ENCODE peak calls at places on chromosomes 4 and X, in six cellular contexts. N is K562, Y is SK-N-SH, D is H1, V is GM12878, L is HCT116. Z is an unnamed sample.

GRCh38 chrX:102745513-102746133 is 25.1 kb downstream of the GPRASP3 start:
- DNase-seq in N (no peak), Y (peak; percentile 75), D (peak; percentile 44), V (no peak), L (no peak), Z (no peak)

GRCh38 chr4:11468901-11469300 is 40.2 kb upstream of the HS3ST1 start:
- DNase-seq in N (no peak), Y (no peak), D (no peak), V (no peak), L (no peak), Z (no peak)

GRCh38 chr4:1069394-1069793 is 44.0 kb downstream of the RNF212 start:
- DNase-seq in N (no peak), Y (no peak), D (no peak), V (no peak), L (no peak), Z (no peak)

GRCh38 chr4:122003335-122003734 is 51.5 kb upstream of the TRPC3 start:
- DNase-seq in N (peak; percentile 81), Y (peak; percentile 60), D (peak; percentile 33), V (peak; percentile 11), L (peak; percentile 42), Z (peak; percentile 8)

GRCh38 chr4:56217383-56217890 is 169.9 kb downstream of the AASDH start:
- DNase-seq in N (no peak), Y (no peak), D (no peak), V (no peak), L (no peak), Z (no peak)

GRCh38 chr4:36218121-36218520 is 26.2 kb downstream of the ARAP2 start:
- DNase-seq in N (no peak), Y (no peak), D (no peak), V (no peak), L (no peak), Z (no peak)

GRCh38 chr4:135120190-135120589 is 918.6 kb upstream of the PABPC4L start:
- DNase-seq in N (no peak), Y (no peak), D (no peak), V (no peak), L (no peak), Z (no peak)

GRCh38 chrX:40773188-40773587 is 37.8 kb upstream of the MED14 start:
- DNase-seq in N (no peak), Y (no peak), D (no peak), V (no peak), L (no peak), Z (no peak)

GRCh38 chrX:131985526-131986049 is 37.5 kb upstream of the STK26 start:
- DNase-seq in N (peak; percentile 80), Y (no peak), D (no peak), V (no peak), L (no peak), Z (no peak)

GRCh38 chrX:153726286-153727107 is 1.8 kb downstream of the ABCD1 start:
- DNase-seq in N (peak; percentile 81), Y (peak; percentile 80), D (peak; percentile 38), V (peak; percentile 48), L (no peak), Z (no peak)

GRCh38 chr4:48831532-48832015 is 686 bp downstream of the OCIAD1 start:
- DNase-seq in N (no peak), Y (no peak), D (no peak), V (peak; percentile 15), L (no peak), Z (no peak)

GRCh38 chrX:129161108-129161507 is 362.2 kb downstream of the SMARCA1 start:
- DNase-seq in N (no peak), Y (no peak), D (no peak), V (no peak), L (no peak), Z (no peak)

GRCh38 chrX:20461576-20461975 is 194.9 kb upstream of the RPS6KA3 start:
- DNase-seq in N (no peak), Y (no peak), D (no peak), V (no peak), L (no peak), Z (no peak)

GRCh38 chr4:1720163-1720983 is 750 bp downstream of the TMEM129 start:
- DNase-seq in N (peak; percentile 67), Y (peak; percentile 74), D (no peak), V (no peak), L (no peak), Z (no peak)

GRCh38 chrX:30680618-30681017 is 27.4 kb downstream of the GK start:
- DNase-seq in N (peak; percentile 6), Y (no peak), D (no peak), V (no peak), L (no peak), Z (no peak)

GRCh38 chr4:183139058-183139740 is 40.1 kb downstream of the WWC2 start:
- DNase-seq in N (no peak), Y (no peak), D (no peak), V (no peak), L (no peak), Z (no peak)

GRCh38 chrX:106220177-106220576 is 52.1 kb downstream of the PWWP3B start:
- DNase-seq in N (no peak), Y (no peak), D (no peak), V (no peak), L (no peak), Z (no peak)
- TF ChIP-seq CTCF in N (no peak), Y (peak; percentile 62), D (no peak), V (peak; percentile 32), L (peak; percentile 43), Z (peak; percentile 38)

GRCh38 chr4:82496349-82496748 is 65.4 kb downstream of the TMEM150C start:
- DNase-seq in N (no peak), Y (no peak), D (no peak), V (no peak), L (no peak), Z (no peak)

GRCh38 chr4:82499705-82500104 is 62.1 kb downstream of the TMEM150C start:
- DNase-seq in N (no peak), Y (no peak), D (no peak), V (no peak), L (no peak), Z (no peak)

GRCh38 chr4:82500830-82501229 is 61.0 kb downstream of the TMEM150C start:
- DNase-seq in N (no peak), Y (no peak), D (no peak), V (no peak), L (no peak), Z (no peak)

GRCh38 chr4:82500106-82500738 is 61.6 kb downstream of the TMEM150C start:
- DNase-seq in N (no peak), Y (no peak), D (no peak), V (no peak), L (no peak), Z (no peak)
- TF ChIP-seq SIN3A in N (no peak), Y (no peak), D (no peak), V (no peak), L (no peak), Z (no peak)

GRCh38 chr4:105991726-105992125 is 96.5 kb downstream of the NPNT start:
- DNase-seq in N (no peak), Y (no peak), D (no peak), V (no peak), L (no peak), Z (no peak)
- TF ChIP-seq CTCF in N (no peak), Y (no peak), D (peak; percentile 43), V (no peak), L (no peak), Z (no peak)

DNA sequence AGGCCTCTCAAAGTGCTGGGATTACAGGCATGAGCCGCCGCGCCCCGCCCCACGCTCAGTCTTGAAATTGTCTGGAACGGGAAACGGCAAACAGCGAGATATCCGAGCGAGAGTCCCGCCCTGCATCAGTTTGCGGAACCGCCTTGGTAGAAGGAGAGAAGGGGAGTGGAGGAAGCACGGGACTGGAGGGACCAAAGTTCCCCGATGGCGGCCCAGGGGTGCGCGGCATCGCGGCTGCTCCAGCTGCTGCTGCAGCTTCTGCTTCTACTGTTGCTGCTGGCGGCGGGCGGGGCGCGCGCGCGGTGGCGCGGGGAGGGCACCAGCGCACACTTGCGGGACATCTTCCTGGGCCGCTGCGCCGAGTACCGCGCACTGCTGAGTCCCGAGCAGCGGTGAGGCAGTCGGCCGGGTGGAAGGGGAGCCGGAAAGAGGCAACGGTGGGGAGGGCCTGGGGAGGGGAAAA is at the start of gene BST1:
- DNase-seq in N (no peak), Y (peak; percentile 81), D (no peak), V (no peak), L (no peak), Z (no peak)
- TF ChIP-seq SIN3A in N (no peak), Y (no peak), D (no peak), V (no peak), L (no peak), Z (no peak)

DNA sequence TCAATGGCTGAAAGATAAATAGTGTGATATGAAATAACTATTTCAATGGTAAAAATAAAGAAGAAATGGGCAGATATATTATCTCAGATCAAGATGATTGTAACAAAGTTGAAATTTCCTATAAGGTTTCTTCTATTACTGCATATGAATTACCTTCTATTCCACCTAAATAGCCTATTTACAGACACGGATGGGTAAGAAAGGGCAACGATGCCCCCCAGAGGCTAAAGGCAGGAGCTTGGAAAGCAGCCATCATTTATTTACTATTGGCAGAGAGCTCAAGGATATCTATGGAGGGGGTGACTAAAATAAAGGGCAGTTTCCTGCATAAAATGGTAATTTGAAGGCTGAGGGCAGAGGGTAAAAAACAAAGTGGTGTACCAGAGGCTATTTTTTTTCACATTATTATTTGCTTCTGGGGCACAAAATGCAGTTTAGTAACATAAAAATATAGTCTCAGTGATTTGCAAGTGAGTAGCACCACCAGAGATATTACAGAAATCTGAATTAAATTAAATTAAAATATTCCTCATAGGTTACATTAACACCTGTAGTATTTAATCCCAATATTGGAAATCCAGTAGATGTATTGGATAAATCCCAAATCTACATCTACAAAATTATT is 123.1 kb downstream of the BTC start:
- DNase-seq in N (peak; percentile 74), Y (peak; percentile 7), D (peak; percentile 31), V (no peak), L (peak; percentile 70), Z (no peak)
- TF ChIP-seq CTCF in N (peak; percentile 70), Y (peak; percentile 78), D (no peak), V (peak; percentile 38), L (peak; percentile 77), Z (peak; percentile 62)